ENCODE peak calls at places on chromosomes 7 and 10, in six cellular contexts. W is SJSA1, U is HCT116, J is right lobe of liver, O is neural progenitor cell, H is endothelial cell of umbilical vein. P is an unnamed sample.
A peak's percentile ranks its signal among the peaks of the same experiment; 100 is the strongest.

GRCh38 chr7:44215531-44215930 is 14.8 kb downstream of the YKT6 start:
- DNase-seq in U (no peak), O (no peak), W (no peak), H (no peak), J (no peak), P (no peak)

GRCh38 chr10:86970152-86970886 is 2.0 kb downstream of the ADIRF start:
- DNase-seq in H (no peak), W (peak; percentile 80), O (peak; percentile 66), U (peak; percentile 62), J (no peak), P (peak; percentile 58)

GRCh38 chr10:110492069-110492782 is 5.5 kb upstream of the DUSP5 start:
- DNase-seq in H (no peak), J (no peak), W (no peak), U (no peak), O (no peak), P (no peak)

GRCh38 chr7:131302876-131303707 is 24.6 kb upstream of the MKLN1 start:
- DNase-seq in H (peak; percentile 33), J (no peak), O (peak; percentile 25), W (no peak), U (peak; percentile 39), P (peak; percentile 15)

GRCh38 chr7:146902728-146903127 is 786.1 kb downstream of the CNTNAP2 start:
- DNase-seq in O (no peak), H (no peak), U (no peak), J (no peak), W (no peak), P (no peak)

GRCh38 chr10:131816941-131817700 is 83.7 kb upstream of the PPP2R2D start:
- DNase-seq in U (no peak), O (no peak), W (no peak), J (no peak), H (no peak), P (no peak)

GRCh38 chr7:51031216-51031615 is 248.5 kb upstream of the GRB10 start:
- DNase-seq in H (no peak), U (no peak), W (no peak), J (no peak), O (no peak), P (no peak)

GRCh38 chr10:48439031-48439430 is 132.6 kb downstream of the MAPK8 start:
- DNase-seq in U (no peak), O (no peak), J (no peak), W (peak; percentile 50), H (no peak), P (peak; percentile 65)

GRCh38 chr10:79049931-79050895 is 18.6 kb upstream of the ZMIZ1 start:
- DNase-seq in U (no peak), W (no peak), H (no peak), O (no peak), J (peak; percentile 39), P (peak; percentile 23)

GRCh38 chr10:100775346-100775745 is 30.0 kb downstream of the PAX2 start:
- DNase-seq in H (no peak), U (no peak), W (no peak), O (no peak), J (no peak), P (no peak)

GRCh38 chr10:132061465-132062180 is 4.1 kb upstream of the JAKMIP3 start:
- DNase-seq in H (no peak), W (no peak), O (no peak), J (no peak), U (no peak), P (no peak)

GRCh38 chr7:135573541-135573940 is 15.8 kb downstream of the NUP205 start:
- DNase-seq in W (no peak), H (no peak), O (no peak), U (no peak), J (no peak), P (no peak)

GRCh38 chr10:36624551-36625100 is 500.8 kb upstream of the ANKRD30A start:
- DNase-seq in O (no peak), J (no peak), H (no peak), U (no peak), W (no peak), P (peak; percentile 61)

GRCh38 chr10:110664483-110665420 is 20.6 kb downstream of the RBM20 start:
- DNase-seq in J (no peak), W (peak; percentile 90), U (peak; percentile 76), O (no peak), H (no peak), P (peak; percentile 85)

GRCh38 chr7:114088541-114088940 is 169.7 kb upstream of the PPP1R3A start:
- DNase-seq in U (no peak), H (no peak), J (no peak), O (no peak), W (no peak), P (no peak)
- H3K4me1 ChIP-seq in U (peaks cover 17% of the 10 kb centered on the region), H (peaks cover 21% of the 10 kb centered on the region), J (peaks cover 8% of the 10 kb centered on the region), O (peaks cover 11% of the 10 kb centered on the region), W (peaks cover 28% of the 10 kb centered on the region), P (peaks cover 20% of the 10 kb centered on the region)

DNA sequence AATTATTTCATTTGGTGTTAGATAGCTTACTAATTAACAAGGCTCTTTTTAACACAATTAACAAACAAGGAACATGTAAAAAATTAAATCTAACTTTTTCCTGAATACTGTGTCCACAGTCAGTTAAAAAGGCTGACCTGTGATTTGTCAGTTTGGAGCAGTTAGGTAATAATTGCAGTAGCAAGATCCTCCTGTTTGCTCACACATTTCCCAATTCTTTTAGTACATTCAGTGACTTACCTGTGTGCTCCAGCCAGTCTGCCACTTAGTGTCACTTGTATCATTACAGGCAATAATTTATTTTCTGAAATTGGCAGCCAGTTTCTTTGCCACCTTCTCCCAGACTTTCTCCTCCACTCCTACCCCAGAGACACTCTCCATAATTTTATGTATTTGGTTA is 66.8 kb downstream of the LHFPL3 start:
- DNase-seq in H (no peak), U (no peak), O (no peak), J (no peak), W (no peak), P (no peak)
- H3K4me1 ChIP-seq in H (no peaks in the 10 kb centered on the region), U (no peaks in the 10 kb centered on the region), O (no peaks in the 10 kb centered on the region), J (no peaks in the 10 kb centered on the region), W (no peaks in the 10 kb centered on the region), P (no peaks in the 10 kb centered on the region)

DNA sequence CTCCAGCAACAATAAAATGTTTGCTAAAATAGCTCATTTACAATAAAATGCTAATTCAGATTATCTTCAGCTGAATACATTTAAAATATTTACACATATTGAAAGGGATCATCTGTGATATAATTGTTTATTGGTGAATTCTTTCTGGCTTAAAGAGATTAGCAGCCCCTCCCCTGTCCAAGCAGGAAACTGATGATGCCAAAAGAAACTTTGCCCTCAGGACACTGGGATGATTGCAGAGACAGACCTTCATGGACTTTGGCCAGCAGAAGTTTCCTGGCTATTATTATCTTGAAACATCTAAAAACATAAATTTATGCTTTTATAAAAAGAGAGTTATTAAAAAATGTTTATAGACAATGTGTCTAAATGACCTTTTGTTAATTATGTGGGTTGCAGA is 764.9 kb upstream of the MBL2 start:
- DNase-seq in W (no peak), J (no peak), U (no peak), O (no peak), H (peak; percentile 49), P (no peak)
- H3K4me1 ChIP-seq in W (no peaks in the 10 kb centered on the region), J (peaks cover 6% of the 10 kb centered on the region), U (no peaks in the 10 kb centered on the region), O (no peaks in the 10 kb centered on the region), H (peaks cover 8% of the 10 kb centered on the region), P (no peaks in the 10 kb centered on the region)

GRCh38 chr10:47246409-47247189 is 53.4 kb upstream of the GDF10 start:
- DNase-seq in W (no peak), O (no peak), U (no peak), J (no peak), H (no peak), P (no peak)

GRCh38 chr10:47243791-47244190 is 56.2 kb upstream of the GDF10 start:
- DNase-seq in H (no peak), J (no peak), U (no peak), O (no peak), W (no peak), P (no peak)

GRCh38 chr10:47243356-47243755 is 56.6 kb upstream of the GDF10 start:
- DNase-seq in H (no peak), W (no peak), J (no peak), O (no peak), U (no peak), P (no peak)

GRCh38 chr10:47245731-47246350 is 54.2 kb upstream of the GDF10 start:
- DNase-seq in W (no peak), U (no peak), J (no peak), O (no peak), H (no peak), P (no peak)

GRCh38 chr10:47244560-47245500 is 55.2 kb upstream of the GDF10 start:
- DNase-seq in J (no peak), O (no peak), H (no peak), W (no peak), U (no peak), P (no peak)
- H3K4me1 ChIP-seq in J (no peaks in the 10 kb centered on the region), O (no peaks in the 10 kb centered on the region), H (no peaks in the 10 kb centered on the region), W (no peaks in the 10 kb centered on the region), U (no peaks in the 10 kb centered on the region), P (peaks cover 17% of the 10 kb centered on the region)

GRCh38 chr7:103803631-103804030 is 185.8 kb downstream of the RELN start:
- DNase-seq in H (no peak), U (no peak), W (no peak), J (no peak), O (no peak), P (no peak)
- H3K4me1 ChIP-seq in H (no peaks in the 10 kb centered on the region), U (no peaks in the 10 kb centered on the region), W (no peaks in the 10 kb centered on the region), J (no peaks in the 10 kb centered on the region), O (no peaks in the 10 kb centered on the region), P (peaks cover 18% of the 10 kb centered on the region)

GRCh38 chr7:80224416-80224815 is 89.8 kb downstream of the GNAI1 start:
- DNase-seq in W (no peak), U (no peak), O (no peak), J (no peak), H (no peak), P (no peak)

GRCh38 chr7:80231719-80232118 is 97.1 kb downstream of the GNAI1 start:
- DNase-seq in H (no peak), J (no peak), U (no peak), O (no peak), W (no peak), P (peak; percentile 63)

GRCh38 chr7:80232969-80233724 is 98.5 kb downstream of the GNAI1 start:
- DNase-seq in J (no peak), W (no peak), O (no peak), H (no peak), U (no peak), P (no peak)

GRCh38 chr7:80225361-80225760 is 90.7 kb downstream of the GNAI1 start:
- DNase-seq in U (no peak), W (no peak), O (no peak), J (no peak), H (no peak), P (peak; percentile 60)

GRCh38 chr7:80230327-80230726 is 95.7 kb downstream of the GNAI1 start:
- DNase-seq in J (no peak), U (no peak), H (no peak), W (no peak), O (no peak), P (no peak)
- H3K4me1 ChIP-seq in J (no peaks in the 10 kb centered on the region), U (peaks cover 12% of the 10 kb centered on the region), H (no peaks in the 10 kb centered on the region), W (peaks cover 26% of the 10 kb centered on the region), O (peaks cover 3% of the 10 kb centered on the region), P (peaks cover 27% of the 10 kb centered on the region)

GRCh38 chr7:45968312-45968711 is 47.2 kb upstream of the IGFBP3 start:
- DNase-seq in H (no peak), W (no peak), O (no peak), J (no peak), U (no peak), P (no peak)
- H3K4me1 ChIP-seq in H (no peaks in the 10 kb centered on the region), W (no peaks in the 10 kb centered on the region), O (no peaks in the 10 kb centered on the region), J (no peaks in the 10 kb centered on the region), U (peaks cover 3% of the 10 kb centered on the region), P (no peaks in the 10 kb centered on the region)

P was measured in adipocyte.